ENCODE peak calls at places on chromosomes 3 and 15, in six cellular contexts. Y is caudate nucleus, E is posterior vena cava, H is activated gamma-delta T cell treated with Interleukin-2 at 50 U/mL for 16 hours, Q is AG09309, T is HT1080. V is an unnamed sample.

GRCh38 chr3:16534914-16535301 is 21.4 kb upstream of the RFTN1 start:
- DNase-seq in E (no peak), Y (no peak), Q (no peak), T (no peak), H (no peak), V (no peak)

GRCh38 chr15:79004336-79004735 is 59.5 kb upstream of the CTSH start:
- DNase-seq in E (no peak), H (no peak), Y (no peak), T (peak), Q (no peak), V (no peak)

GRCh38 chr3:14143826-14144225 is 19.0 kb downstream of the TMEM43 start:
- DNase-seq in Q (peak), H (no peak), Y (no peak), E (peak), T (peak), V (no peak)

GRCh38 chr3:189117087-189117486 is 54.7 kb upstream of the TPRG1 start:
- DNase-seq in E (no peak), H (no peak), Y (no peak), Q (no peak), T (no peak), V (no peak)

GRCh38 chr3:119062892-119063291 is 28.2 kb upstream of the IGSF11 start:
- DNase-seq in Q (no peak), E (no peak), T (no peak), Y (no peak), H (no peak), V (no peak)

GRCh38 chr3:14156843-14157561 is 21.4 kb downstream of the XPC start:
- DNase-seq in Y (no peak), Q (no peak), E (no peak), H (no peak), T (no peak), V (no peak)

GRCh38 chr3:102410616-102411015 is 24.2 kb upstream of the ZPLD1 start:
- DNase-seq in Y (no peak), Q (no peak), T (no peak), E (no peak), H (no peak), V (no peak)

GRCh38 chr3:194675081-194675640 is 3.2 kb upstream of the LSG1 start:
- DNase-seq in H (no peak), E (no peak), Y (peak), T (peak), Q (no peak), V (no peak)

GRCh38 chr3:32492684-32493436 is 9.8 kb downstream of the CMTM6 start:
- DNase-seq in H (no peak), E (no peak), Q (no peak), Y (no peak), T (no peak), V (no peak)

GRCh38 chr3:78258798-78259197 is 1218.9 kb downstream of the ROBO2 start:
- DNase-seq in T (no peak), Y (no peak), E (no peak), Q (peak), H (no peak), V (no peak)

GRCh38 chr3:59978979-59979378 is 929.2 kb upstream of the CFAP20DC start:
- DNase-seq in H (no peak), Q (no peak), T (no peak), Y (no peak), E (no peak), V (no peak)

GRCh38 chr15:51025454-51025846 is 69.3 kb downstream of the TNFAIP8L3 start:
- DNase-seq in H (no peak), Y (no peak), Q (no peak), T (no peak), E (no peak), V (no peak)

GRCh38 chr3:188947401-188947982 is 224.3 kb upstream of the TPRG1 start:
- DNase-seq in E (peak), Y (peak), H (no peak), Q (no peak), T (no peak), V (peak)

GRCh38 chr3:158152186-158152585 is 42.3 kb downstream of the RSRC1 start:
- DNase-seq in Y (no peak), T (peak), H (no peak), Q (no peak), E (no peak), V (no peak)

V was measured in NCI-H1092.